ENCODE peak calls at places on chromosome 7, in ten cellular contexts. E is OCI-LY7, Y is MM.1S, M is transverse colon, Z is hepatocyte, F is adrenal gland, C is uterus, Q is cardiac muscle cell, I is heart left ventricle, N is body of pancreas. O is an unnamed sample. For H3K4me1, the result is how much of the 10 kb centered on the place peaks cover.

GRCh38 chr7:122544463-122544862 is 154.5 kb downstream of the RNF133 start:
- DNase-seq in E (peak), Y (peak), M (peak), Z (no peak), F (peak), C (no peak), Q (no peak), I (no peak), N (peak), O (no peak)

GRCh38 chr7:23076774-23077173 is 28.8 kb upstream of the KLHL7 start:
- DNase-seq in E (no peak), Y (no peak), M (no peak), Z (no peak), F (no peak), C (no peak), Q (no peak), I (no peak), N (no peak), O (no peak)

GRCh38 chr7:47497367-47498096 is 84.4 kb downstream of the TNS3 start:
- DNase-seq in E (peak), Y (peak), M (no peak), Z (no peak), F (no peak), C (no peak), Q (no peak), I (no peak), N (no peak), O (no peak)

GRCh38 chr7:4682621-4683042 is 537 bp downstream of the FOXK1 start:
- DNase-seq in E (peak), Y (peak), M (peak), Z (peak), F (peak), C (peak), Q (peak), I (peak), N (peak), O (no peak)

GRCh38 chr7:1979591-1980560 is 252.9 kb downstream of the MAD1L1 start:
- DNase-seq in E (peak), Y (no peak), M (peak), Z (no peak), F (no peak), C (no peak), Q (no peak), I (peak), N (no peak), O (no peak)

GRCh38 chr7:24141876-24142509 is 142.0 kb upstream of the NPY start:
- DNase-seq in E (no peak), Y (no peak), M (no peak), Z (no peak), F (no peak), C (no peak), Q (no peak), I (no peak), N (no peak), O (peak)

GRCh38 chr7:32952876-32953275 is 4.4 kb upstream of the FKBP9 start:
- DNase-seq in E (no peak), Y (no peak), M (no peak), Z (no peak), F (no peak), C (no peak), Q (no peak), I (no peak), N (no peak), O (no peak)

GRCh38 chr7:92268921-92269320 is 23.1 kb downstream of the ANKIB1 start:
- DNase-seq in E (no peak), Y (no peak), M (no peak), Z (no peak), F (no peak), C (no peak), Q (no peak), I (no peak), N (no peak), O (no peak)

GRCh38 chr7:117800841-117801240 is 72.4 kb downstream of the CTTNBP2 start:
- DNase-seq in E (no peak), Y (no peak), M (no peak), Z (no peak), F (no peak), C (no peak), Q (no peak), I (no peak), N (no peak), O (no peak)

GRCh38 chr7:134013249-134013648 is 113.9 kb upstream of the LRGUK start:
- DNase-seq in E (no peak), Y (no peak), M (no peak), Z (no peak), F (no peak), C (no peak), Q (no peak), I (no peak), N (no peak), O (no peak)

GRCh38 chr7:23055582-23056178 is 41.8 kb upstream of the HYCC1 start:
- DNase-seq in E (peak), Y (peak), M (peak), Z (peak), F (peak), C (no peak), Q (peak), I (no peak), N (peak), O (no peak)

GRCh38 chr7:50436133-50436802 is 13.9 kb downstream of the FIGNL1 start:
- DNase-seq in E (no peak), Y (no peak), M (no peak), Z (no peak), F (no peak), C (no peak), Q (peak), I (no peak), N (no peak), O (no peak)

GRCh38 chr7:6278749-6279310 is 6.4 kb upstream of the CYTH3 start:
- DNase-seq in E (no peak), Y (no peak), M (no peak), Z (no peak), F (no peak), C (no peak), Q (no peak), I (no peak), N (no peak), O (no peak)

GRCh38 chr7:139566736-139567646 is 43.5 kb downstream of the CLEC2L start:
- DNase-seq in E (no peak), Y (no peak), M (no peak), Z (no peak), F (peak), C (no peak), Q (no peak), I (no peak), N (no peak), O (no peak)

GRCh38 chr7:3712841-3713240 is 411.8 kb downstream of the SDK1 start:
- DNase-seq in E (no peak), Y (no peak), M (peak), Z (no peak), F (no peak), C (no peak), Q (no peak), I (no peak), N (no peak), O (no peak)

GRCh38 chr7:94810496-94810895 is 96.9 kb upstream of the PPP1R9A start:
- DNase-seq in E (no peak), Y (no peak), M (no peak), Z (no peak), F (no peak), C (no peak), Q (no peak), I (no peak), N (no peak), O (no peak)

GRCh38 chr7:124701955-124702354 is 63.6 kb downstream of the GPR37 start:
- DNase-seq in E (no peak), Y (no peak), M (no peak), Z (no peak), F (no peak), C (no peak), Q (no peak), I (no peak), N (no peak), O (no peak)

GRCh38 chr7:88401009-88401623 is 94.4 kb upstream of the STEAP4 start:
- DNase-seq in E (peak), Y (peak), M (no peak), Z (peak), F (no peak), C (no peak), Q (no peak), I (no peak), N (no peak), O (no peak)

GRCh38 chr7:11244149-11244548 is 270.5 kb downstream of the PHF14 start:
- DNase-seq in E (no peak), Y (no peak), M (no peak), Z (no peak), F (no peak), C (no peak), Q (no peak), I (no peak), N (no peak), O (no peak)

GRCh38 chr7:2193575-2194305 is 39.0 kb downstream of the MAD1L1 start:
- DNase-seq in E (no peak), Y (no peak), M (no peak), Z (no peak), F (no peak), C (no peak), Q (no peak), I (no peak), N (no peak), O (no peak)

GRCh38 chr7:15864260-15864991 is 177.9 kb upstream of the MEOX2 start:
- DNase-seq in E (no peak), Y (no peak), M (no peak), Z (no peak), F (no peak), C (no peak), Q (no peak), I (no peak), N (no peak), O (no peak)

GRCh38 chr7:28276303-28276702 is 95.7 kb upstream of the JAZF1 start:
- DNase-seq in E (no peak), Y (no peak), M (no peak), Z (no peak), F (no peak), C (no peak), Q (peak), I (no peak), N (no peak), O (no peak)

GRCh38 chr7:36278069-36278766 is 111.4 kb upstream of the ANLN start:
- DNase-seq in E (no peak), Y (no peak), M (no peak), Z (no peak), F (peak), C (no peak), Q (no peak), I (no peak), N (no peak), O (peak)

GRCh38 chr7:39084344-39084743 is 106.6 kb downstream of the POU6F2 start:
- DNase-seq in E (no peak), Y (no peak), M (no peak), Z (no peak), F (no peak), C (no peak), Q (no peak), I (no peak), N (no peak), O (no peak)

GRCh38 chr7:129561677-129562424 is 49.7 kb upstream of the NRF1 start:
- DNase-seq in E (no peak), Y (no peak), M (no peak), Z (no peak), F (no peak), C (no peak), Q (no peak), I (no peak), N (no peak), O (no peak)

GRCh38 chr7:87111877-87112276 is 40.4 kb upstream of the DMTF1 start:
- DNase-seq in E (no peak), Y (no peak), M (no peak), Z (no peak), F (no peak), C (no peak), Q (no peak), I (no peak), N (no peak), O (no peak)

GRCh38 chr7:130356760-130357611 is 12.4 kb downstream of the CPA5 start:
- DNase-seq in E (no peak), Y (no peak), M (peak), Z (peak), F (peak), C (peak), Q (peak), I (no peak), N (peak), O (no peak)

GRCh38 chr7:156611393-156612010 is 29.1 kb upstream of the RNF32 start:
- DNase-seq in E (no peak), Y (no peak), M (no peak), Z (no peak), F (no peak), C (no peak), Q (no peak), I (no peak), N (no peak), O (no peak)

GRCh38 chr7:156174428-156174827 is 362.2 kb upstream of the SHH start:
- DNase-seq in E (no peak), Y (no peak), M (no peak), Z (no peak), F (no peak), C (no peak), Q (no peak), I (peak), N (no peak), O (no peak)

GRCh38 chr7:123528265-123528664 is 6.1 kb downstream of the IQUB start:
- DNase-seq in E (no peak), Y (no peak), M (no peak), Z (no peak), F (no peak), C (no peak), Q (no peak), I (no peak), N (no peak), O (no peak)

GRCh38 chr7:98240961-98241673 is 10.9 kb downstream of the TECPR1 start:
- DNase-seq in E (peak), Y (peak), M (peak), Z (peak), F (peak), C (no peak), Q (peak), I (no peak), N (peak), O (no peak)

GRCh38 chr7:12801107-12801506 is 113.7 kb downstream of the ARL4A start:
- DNase-seq in E (no peak), Y (no peak), M (peak), Z (peak), F (no peak), C (no peak), Q (no peak), I (no peak), N (peak), O (no peak)

GRCh38 chr7:157097569-157097968 is 41.2 kb upstream of the UBE3C start:
- DNase-seq in E (no peak), Y (no peak), M (peak), Z (no peak), F (no peak), C (no peak), Q (no peak), I (no peak), N (no peak), O (no peak)

GRCh38 chr7:129969881-129970446 is 17.2 kb upstream of the UBE2H start:
- DNase-seq in E (no peak), Y (no peak), M (peak), Z (peak), F (no peak), C (no peak), Q (peak), I (no peak), N (no peak), O (no peak)

GRCh38 chr7:66140924-66141323 is 26.3 kb downstream of the CRCP start:
- DNase-seq in E (no peak), Y (no peak), M (peak), Z (peak), F (peak), C (peak), Q (peak), I (peak), N (peak), O (no peak)

GRCh38 chr7:1720325-1720724 is 50.2 kb downstream of the ELFN1 start:
- DNase-seq in E (peak), Y (no peak), M (no peak), Z (no peak), F (no peak), C (no peak), Q (no peak), I (no peak), N (no peak), O (no peak)

GRCh38 chr7:74657692-74658170 is at the start of gene GTF2I:
- DNase-seq in E (peak), Y (no peak), M (no peak), Z (no peak), F (no peak), C (no peak), Q (no peak), I (peak), N (no peak), O (no peak)
- TF ChIP-seq CTCF in E (no peak), Y (no peak), M (no peak), Z (no peak), F (peak), C (no peak), Q (no peak), I (no peak), N (no peak), O (no peak)

GRCh38 chr7:105849122-105849855 is 27.1 kb downstream of the ATXN7L1 start:
- DNase-seq in E (no peak), Y (peak), M (no peak), Z (no peak), F (no peak), C (no peak), Q (peak), I (no peak), N (no peak), O (no peak)

GRCh38 chr7:105854516-105854915 is 21.9 kb downstream of the ATXN7L1 start:
- DNase-seq in E (no peak), Y (no peak), M (no peak), Z (no peak), F (no peak), C (no peak), Q (no peak), I (no peak), N (no peak), O (no peak)

GRCh38 chr7:105851064-105851463 is 25.3 kb downstream of the ATXN7L1 start:
- DNase-seq in E (no peak), Y (no peak), M (no peak), Z (no peak), F (no peak), C (no peak), Q (no peak), I (no peak), N (no peak), O (no peak)

GRCh38 chr7:105857009-105857952 is 19.1 kb downstream of the ATXN7L1 start:
- DNase-seq in E (no peak), Y (no peak), M (no peak), Z (no peak), F (no peak), C (no peak), Q (no peak), I (no peak), N (no peak), O (no peak)

GRCh38 chr7:105853931-105854419 is 22.4 kb downstream of the ATXN7L1 start:
- DNase-seq in E (no peak), Y (no peak), M (no peak), Z (peak), F (no peak), C (peak), Q (peak), I (no peak), N (no peak), O (no peak)
- H3K4me3 ChIP-seq in E (no peak), Y (no peak), M (no peak), Z (no peak), F (no peak), C (peak), Q (no peak), I (no peak), N (no peak), O (peak)

GRCh38 chr7:150374472-150374871 is 4.7 kb upstream of the ZNF775 start:
- DNase-seq in E (no peak), Y (no peak), M (no peak), Z (no peak), F (no peak), C (no peak), Q (no peak), I (no peak), N (no peak), O (no peak)

GRCh38 chr7:150375662-150376521 is 3.2 kb upstream of the ZNF775 start:
- DNase-seq in E (no peak), Y (peak), M (peak), Z (no peak), F (no peak), C (no peak), Q (no peak), I (no peak), N (no peak), O (no peak)

GRCh38 chr7:150373049-150373801 is 4.6 kb downstream of the REPIN1 start:
- DNase-seq in E (peak), Y (peak), M (peak), Z (no peak), F (peak), C (no peak), Q (no peak), I (no peak), N (peak), O (no peak)

GRCh38 chr7:150372271-150373048 is 3.8 kb downstream of the REPIN1 start:
- DNase-seq in E (no peak), Y (no peak), M (peak), Z (no peak), F (no peak), C (no peak), Q (no peak), I (no peak), N (no peak), O (no peak)

GRCh38 chr7:150374026-150374425 is 5.1 kb upstream of the ZNF775 start:
- DNase-seq in E (no peak), Y (no peak), M (no peak), Z (no peak), F (no peak), C (no peak), Q (no peak), I (no peak), N (no peak), O (no peak)
- H3K4me1 ChIP-seq in E (half or more), Y (half or more), M (half or more), Z (half or more), F (under half), C (under half), Q (under half), I (under half), N (half or more), O (half or more)

DNA sequence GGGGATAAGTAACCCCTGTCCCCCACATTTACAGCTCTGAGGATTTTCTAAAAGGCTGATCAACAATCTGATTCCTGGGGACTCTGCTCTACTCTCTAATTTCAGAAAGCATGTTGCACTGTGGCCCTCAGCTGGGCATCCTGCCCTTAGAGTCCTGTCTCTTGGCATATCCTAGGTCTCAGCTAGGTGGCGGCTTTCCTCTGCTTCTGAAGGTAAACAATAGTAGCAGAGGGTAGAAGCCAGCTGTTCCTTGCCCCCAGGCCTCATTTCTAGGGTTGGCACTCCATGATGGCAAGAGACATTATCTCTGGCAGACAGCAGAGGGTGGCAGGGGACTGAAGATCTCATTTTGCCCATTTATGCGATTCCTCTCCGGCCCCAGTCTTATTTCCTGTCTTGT is 77.0 kb downstream of the ADCYAP1R1 start:
- DNase-seq in E (no peak), Y (no peak), M (no peak), Z (no peak), F (peak), C (no peak), Q (no peak), I (no peak), N (no peak), O (peak)
- TF ChIP-seq CTCF in E (peak), Y (no peak), M (no peak), Z (no peak), F (no peak), C (no peak), Q (no peak), I (no peak), N (no peak), O (no peak)

DNA sequence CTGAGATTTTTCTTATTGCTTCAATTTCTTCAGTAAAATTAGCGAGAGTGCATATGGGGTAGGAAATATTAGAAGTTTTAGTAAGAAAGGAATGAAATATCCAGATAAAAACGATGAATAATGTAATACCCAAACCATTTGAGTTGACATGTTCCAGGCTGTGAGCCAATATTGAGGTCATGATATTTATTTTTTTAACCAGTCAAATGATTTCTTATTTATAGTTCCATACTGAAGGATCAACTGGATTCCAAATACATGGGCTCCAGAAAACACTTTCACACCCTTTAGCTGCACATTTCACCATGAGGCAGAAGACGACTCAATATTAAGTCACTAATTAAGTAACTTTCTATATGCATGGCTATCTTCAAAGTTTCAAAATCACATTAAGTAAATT is 312.5 kb downstream of the PPP1R3A start:
- DNase-seq in E (no peak), Y (no peak), M (no peak), Z (no peak), F (no peak), C (no peak), Q (no peak), I (no peak), N (no peak), O (no peak)
- H3K4me3 ChIP-seq in E (no peak), Y (no peak), M (no peak), Z (no peak), F (no peak), C (no peak), Q (no peak), I (no peak), N (no peak), O (no peak)

GRCh38 chr7:116218051-116218645 is 7.8 kb downstream of the TES start:
- DNase-seq in E (no peak), Y (no peak), M (no peak), Z (peak), F (peak), C (no peak), Q (peak), I (no peak), N (peak), O (no peak)
- H3K4me1 ChIP-seq in E (under half), Y (under half), M (under half), Z (under half), F (under half), C (under half), Q (under half), I (under half), N (under half), O (half or more)